ENCODE peak calls at places on chromosomes 12 and 14, in six cellular contexts. One of them, this sample, is unnamed. For H3K4me1, the result is how much of the 10 kb centered on the place peaks cover.

GRCh38 chr14:30779210-30779609 is 95.1 kb upstream of the COCH start:
- DNase-seq in colonic mucosa: no peak
- DNase-seq in breast epithelium: no peak
- DNase-seq in uterus: no peak
- DNase-seq in tibial nerve: no peak
- DNase-seq in pancreas: no peak
- DNase-seq in this sample: no peak

GRCh38 chr14:94515426-94515825 is 6.2 kb upstream of the SERPINA12 start:
- DNase-seq in tibial nerve: no peak
- DNase-seq in pancreas: no peak
- DNase-seq in breast epithelium: no peak
- DNase-seq in uterus: no peak
- DNase-seq in colonic mucosa: no peak
- DNase-seq in this sample: no peak

GRCh38 chr12:49783917-49784676 is 42.7 kb downstream of the TMBIM6 start:
- DNase-seq in breast epithelium: no peak
- DNase-seq in tibial nerve: no peak
- DNase-seq in colonic mucosa: no peak
- DNase-seq in pancreas: no peak
- DNase-seq in uterus: no peak
- DNase-seq in this sample: no peak

GRCh38 chr14:59454131-59454530 is 11.0 kb downstream of the GPR135 start:
- DNase-seq in pancreas: no peak
- DNase-seq in tibial nerve: no peak
- DNase-seq in breast epithelium: no peak
- DNase-seq in uterus: no peak
- DNase-seq in colonic mucosa: no peak
- DNase-seq in this sample: no peak

GRCh38 chr12:47821346-47821706 is 1.6 kb upstream of the HDAC7 start:
- DNase-seq in colonic mucosa: no peak
- DNase-seq in uterus: peak
- DNase-seq in breast epithelium: no peak
- DNase-seq in pancreas: no peak
- DNase-seq in tibial nerve: no peak
- DNase-seq in this sample: no peak

GRCh38 chr12:53644133-53644532 is 18.0 kb upstream of the ATF7 start:
- DNase-seq in pancreas: no peak
- DNase-seq in uterus: no peak
- DNase-seq in tibial nerve: no peak
- DNase-seq in colonic mucosa: no peak
- DNase-seq in breast epithelium: no peak
- DNase-seq in this sample: no peak

GRCh38 chr14:32329146-32329545 is at the start of gene AKAP6:
- DNase-seq in colonic mucosa: no peak
- DNase-seq in breast epithelium: no peak
- DNase-seq in pancreas: no peak
- DNase-seq in tibial nerve: no peak
- DNase-seq in uterus: no peak
- DNase-seq in this sample: no peak

GRCh38 chr12:46459881-46460545 is 87.4 kb upstream of the SLC38A2 start:
- DNase-seq in tibial nerve: no peak
- DNase-seq in colonic mucosa: peak
- DNase-seq in pancreas: no peak
- DNase-seq in uterus: no peak
- DNase-seq in breast epithelium: no peak
- DNase-seq in this sample: no peak

GRCh38 chr14:94058674-94059138 is 22.3 kb downstream of the DDX24 start:
- DNase-seq in colonic mucosa: no peak
- DNase-seq in breast epithelium: no peak
- DNase-seq in pancreas: peak
- DNase-seq in tibial nerve: no peak
- DNase-seq in uterus: no peak
- DNase-seq in this sample: peak

GRCh38 chr12:6089041-6089823 is 35.2 kb downstream of the VWF start:
- DNase-seq in pancreas: peak
- DNase-seq in colonic mucosa: no peak
- DNase-seq in breast epithelium: peak
- DNase-seq in uterus: no peak
- DNase-seq in tibial nerve: no peak
- DNase-seq in this sample: no peak

GRCh38 chr12:122997343-122998250 is 17.1 kb downstream of the ARL6IP4 start:
- DNase-seq in colonic mucosa: no peak
- DNase-seq in tibial nerve: no peak
- DNase-seq in breast epithelium: no peak
- DNase-seq in uterus: no peak
- DNase-seq in pancreas: no peak
- DNase-seq in this sample: no peak

GRCh38 chr14:94748667-94749347 is 21.1 kb downstream of the GSC start:
- DNase-seq in breast epithelium: no peak
- DNase-seq in tibial nerve: no peak
- DNase-seq in pancreas: peak
- DNase-seq in uterus: no peak
- DNase-seq in colonic mucosa: no peak
- DNase-seq in this sample: no peak

GRCh38 chr12:132561784-132562156 is 48.6 kb downstream of the LRCOL1 start:
- DNase-seq in uterus: no peak
- DNase-seq in pancreas: peak
- DNase-seq in tibial nerve: no peak
- DNase-seq in colonic mucosa: no peak
- DNase-seq in breast epithelium: no peak
- DNase-seq in this sample: no peak

GRCh38 chr14:94320243-94320642 is 2.9 kb downstream of the SERPINA6 start:
- DNase-seq in breast epithelium: no peak
- DNase-seq in uterus: no peak
- DNase-seq in tibial nerve: no peak
- DNase-seq in pancreas: no peak
- DNase-seq in colonic mucosa: peak
- DNase-seq in this sample: no peak

GRCh38 chr12:105235747-105236476 is at the start of gene APPL2:
- DNase-seq in uterus: peak
- DNase-seq in pancreas: peak
- DNase-seq in breast epithelium: peak
- DNase-seq in tibial nerve: peak
- DNase-seq in colonic mucosa: peak
- DNase-seq in this sample: peak

GRCh38 chr14:25411933-25412757 is 362.2 kb upstream of the STXBP6 start:
- DNase-seq in uterus: no peak
- DNase-seq in breast epithelium: no peak
- DNase-seq in pancreas: no peak
- DNase-seq in tibial nerve: no peak
- DNase-seq in colonic mucosa: no peak
- DNase-seq in this sample: no peak

GRCh38 chr12:642633-643477 is 20.4 kb downstream of the NINJ2 start:
- DNase-seq in breast epithelium: peak
- DNase-seq in colonic mucosa: peak
- DNase-seq in tibial nerve: no peak
- DNase-seq in uterus: peak
- DNase-seq in pancreas: peak
- DNase-seq in this sample: no peak

GRCh38 chr14:75831455-75831854 is 150.3 kb downstream of the TGFB3 start:
- DNase-seq in breast epithelium: peak
- DNase-seq in uterus: peak
- DNase-seq in pancreas: peak
- DNase-seq in colonic mucosa: peak
- DNase-seq in tibial nerve: peak
- DNase-seq in this sample: no peak

GRCh38 chr12:57845478-57846284 is 848 bp downstream of the CTDSP2 start:
- DNase-seq in uterus: peak
- DNase-seq in breast epithelium: peak
- DNase-seq in colonic mucosa: peak
- DNase-seq in pancreas: peak
- DNase-seq in tibial nerve: peak
- DNase-seq in this sample: no peak

GRCh38 chr14:102363182-102363952 is 626 bp downstream of the TECPR2 start:
- DNase-seq in colonic mucosa: no peak
- DNase-seq in breast epithelium: peak
- DNase-seq in uterus: no peak
- DNase-seq in tibial nerve: no peak
- DNase-seq in pancreas: no peak
- DNase-seq in this sample: no peak

GRCh38 chr12:121996945-121997612 is 24.6 kb upstream of the BCL7A start:
- DNase-seq in uterus: no peak
- DNase-seq in pancreas: no peak
- DNase-seq in breast epithelium: no peak
- DNase-seq in tibial nerve: no peak
- DNase-seq in colonic mucosa: no peak
- DNase-seq in this sample: no peak

GRCh38 chr12:55718650-55719275 is 1.4 kb upstream of the RDH5 start:
- DNase-seq in tibial nerve: no peak
- DNase-seq in colonic mucosa: no peak
- DNase-seq in pancreas: no peak
- DNase-seq in breast epithelium: no peak
- DNase-seq in uterus: no peak
- DNase-seq in this sample: no peak

GRCh38 chr12:113063396-113064350 is 7.1 kb downstream of the DTX1 start:
- DNase-seq in pancreas: no peak
- DNase-seq in tibial nerve: no peak
- DNase-seq in breast epithelium: no peak
- DNase-seq in uterus: no peak
- DNase-seq in colonic mucosa: no peak
- DNase-seq in this sample: no peak
- H3K4me3 ChIP-seq in pancreas: no peak
- H3K4me3 ChIP-seq in tibial nerve: no peak
- H3K4me3 ChIP-seq in breast epithelium: no peak
- H3K4me3 ChIP-seq in uterus: no peak
- H3K4me3 ChIP-seq in colonic mucosa: no peak
- H3K4me3 ChIP-seq in this sample: no peak

DNA sequence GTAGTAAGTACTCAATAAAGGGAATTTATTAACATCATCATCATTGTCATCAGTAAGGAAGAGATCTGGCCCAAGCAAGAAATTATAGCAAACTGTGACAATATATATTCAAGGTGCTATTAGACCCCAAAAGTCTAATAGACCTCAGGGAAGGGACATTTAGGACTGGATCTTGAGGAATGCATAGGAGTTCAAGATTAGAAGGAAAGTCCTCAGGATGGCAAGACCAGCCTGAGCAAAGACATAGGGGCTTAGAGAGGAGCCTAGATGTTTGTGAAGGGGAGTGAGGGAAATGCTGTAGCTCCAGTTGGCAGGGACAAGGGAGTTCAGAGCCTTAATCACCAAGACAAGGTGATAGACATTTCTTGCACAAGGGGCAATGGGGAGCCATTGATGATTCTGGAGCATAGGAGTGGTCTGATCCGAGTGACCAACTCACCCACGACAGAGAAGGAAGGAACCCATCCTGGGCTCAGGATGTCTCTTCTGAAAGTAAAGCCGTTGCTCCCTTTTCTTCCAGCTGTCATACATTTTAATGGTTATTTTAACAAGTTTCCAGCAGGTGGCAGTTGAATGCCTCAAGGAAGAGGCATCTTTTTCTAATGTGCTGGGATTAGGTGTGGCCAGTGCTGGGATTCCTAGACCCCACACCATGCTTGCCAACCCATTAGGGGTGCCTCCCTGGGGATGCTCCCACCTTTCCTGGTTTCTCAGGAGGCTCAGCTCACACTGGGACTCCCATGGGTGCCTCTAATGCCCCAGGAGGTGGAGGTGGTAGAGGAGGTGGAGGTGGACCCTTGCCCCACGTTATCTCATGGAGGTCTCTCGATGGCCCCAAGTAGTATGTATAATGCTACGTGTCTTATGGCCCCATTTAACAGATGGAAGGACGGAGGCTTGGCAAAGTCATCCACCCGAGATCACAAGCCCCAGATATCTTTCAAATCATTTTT is 37.8 kb downstream of the PHETA1 start:
- DNase-seq in tibial nerve: no peak
- DNase-seq in colonic mucosa: no peak
- DNase-seq in uterus: no peak
- DNase-seq in pancreas: peak
- DNase-seq in breast epithelium: no peak
- DNase-seq in this sample: no peak
- TF ChIP-seq CTCF in tibial nerve: peak
- TF ChIP-seq CTCF in colonic mucosa: no peak
- TF ChIP-seq CTCF in uterus: peak
- TF ChIP-seq CTCF in pancreas: peak
- TF ChIP-seq CTCF in breast epithelium: no peak
- TF ChIP-seq CTCF in this sample: peak

DNA sequence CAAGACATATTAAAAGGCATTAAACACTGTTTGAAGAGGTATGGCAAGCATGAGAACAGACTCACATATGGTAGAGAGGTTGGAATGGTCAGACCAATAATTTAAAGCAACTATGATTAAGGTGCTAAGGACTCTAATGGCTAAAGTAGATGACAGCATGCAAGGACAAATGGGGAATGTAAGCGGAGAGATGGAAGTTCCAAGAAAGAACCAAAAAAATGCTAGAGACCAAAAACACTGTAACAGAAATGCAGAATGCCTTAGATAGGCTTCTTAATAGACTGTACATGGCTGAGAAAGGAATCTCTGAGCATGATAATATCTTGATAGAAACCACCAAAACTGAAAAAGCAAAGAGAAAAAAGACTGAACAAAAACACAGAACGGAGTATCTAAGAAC is 77.4 kb downstream of the RIN3 start:
- DNase-seq in tibial nerve: no peak
- DNase-seq in pancreas: no peak
- DNase-seq in uterus: no peak
- DNase-seq in breast epithelium: no peak
- DNase-seq in colonic mucosa: no peak
- DNase-seq in this sample: no peak
- H3K4me1 ChIP-seq in tibial nerve: under half
- H3K4me1 ChIP-seq in pancreas: under half
- H3K4me1 ChIP-seq in uterus: under half
- H3K4me1 ChIP-seq in breast epithelium: under half
- H3K4me1 ChIP-seq in colonic mucosa: under half
- H3K4me1 ChIP-seq in this sample: under half

GRCh38 chr12:81143057-81143456 is 65.2 kb downstream of the ACSS3 start:
- DNase-seq in tibial nerve: no peak
- DNase-seq in colonic mucosa: no peak
- DNase-seq in pancreas: peak
- DNase-seq in breast epithelium: no peak
- DNase-seq in uterus: no peak
- DNase-seq in this sample: no peak
- H3K4me3 ChIP-seq in tibial nerve: no peak
- H3K4me3 ChIP-seq in colonic mucosa: no peak
- H3K4me3 ChIP-seq in pancreas: no peak
- H3K4me3 ChIP-seq in breast epithelium: no peak
- H3K4me3 ChIP-seq in uterus: no peak
- H3K4me3 ChIP-seq in this sample: no peak

GRCh38 chr12:24778486-24779304 is 170.2 kb downstream of the BCAT1 start:
- DNase-seq in pancreas: no peak
- DNase-seq in uterus: no peak
- DNase-seq in tibial nerve: no peak
- DNase-seq in breast epithelium: no peak
- DNase-seq in colonic mucosa: no peak
- DNase-seq in this sample: no peak
- TF ChIP-seq CTCF in pancreas: no peak
- TF ChIP-seq CTCF in uterus: no peak
- TF ChIP-seq CTCF in tibial nerve: peak
- TF ChIP-seq CTCF in breast epithelium: no peak
- TF ChIP-seq CTCF in colonic mucosa: no peak
- TF ChIP-seq CTCF in this sample: no peak

This sample was measured in esophagus muscularis mucosa.